ENCODE peak calls at places on chromosomes 16 and 17, in four cellular contexts. N, B, I and M are unnamed samples.

GRCh38 chr16:86911311-86911999 is 333.1 kb downstream of the FOXL1 start:
- DNase-seq in N (no peak), B (no peak), I (no peak), M (no peak)

GRCh38 chr17:2056221-2057129 is 1.6 kb downstream of the HIC1 start:
- DNase-seq in N (no peak), B (no peak), I (peak; percentile 91), M (no peak)

GRCh38 chr16:23754594-23755483 is at the start of gene CHP2:
- DNase-seq in N (no peak), B (no peak), I (no peak), M (no peak)

GRCh38 chr17:76909971-76910760 is 42.0 kb downstream of the MGAT5B start:
- DNase-seq in N (no peak), B (peak; percentile 46), I (no peak), M (no peak)

GRCh38 chr16:68074850-68075249 is 10.3 kb upstream of the NFATC3 start:
- DNase-seq in N (peak; percentile 95), B (no peak), I (peak; percentile 89), M (no peak)

GRCh38 chr17:3030096-3030495 is 33.3 kb downstream of the OR1D5 start:
- DNase-seq in N (no peak), B (no peak), I (no peak), M (no peak)

GRCh38 chr16:2199621-2200139 is 3.3 kb upstream of the CASKIN1 start:
- DNase-seq in N (no peak), B (no peak), I (no peak), M (no peak)

GRCh38 chr17:9247401-9247938 is 226.2 kb downstream of the NTN1 start:
- DNase-seq in N (no peak), B (no peak), I (no peak), M (no peak)

GRCh38 chr17:54937426-54937825 is 31.0 kb downstream of the COX11 start:
- DNase-seq in N (no peak), B (no peak), I (no peak), M (no peak)

GRCh38 chr17:8173056-8173870 is 2.9 kb downstream of the TMEM107 start:
- DNase-seq in N (peak; percentile 98), B (peak; percentile 89), I (no peak), M (peak; percentile 81)
- TF ChIP-seq EP300 in N (no peak), B (peak; percentile 44), I (no peak), M (peak; percentile 100)

DNA sequence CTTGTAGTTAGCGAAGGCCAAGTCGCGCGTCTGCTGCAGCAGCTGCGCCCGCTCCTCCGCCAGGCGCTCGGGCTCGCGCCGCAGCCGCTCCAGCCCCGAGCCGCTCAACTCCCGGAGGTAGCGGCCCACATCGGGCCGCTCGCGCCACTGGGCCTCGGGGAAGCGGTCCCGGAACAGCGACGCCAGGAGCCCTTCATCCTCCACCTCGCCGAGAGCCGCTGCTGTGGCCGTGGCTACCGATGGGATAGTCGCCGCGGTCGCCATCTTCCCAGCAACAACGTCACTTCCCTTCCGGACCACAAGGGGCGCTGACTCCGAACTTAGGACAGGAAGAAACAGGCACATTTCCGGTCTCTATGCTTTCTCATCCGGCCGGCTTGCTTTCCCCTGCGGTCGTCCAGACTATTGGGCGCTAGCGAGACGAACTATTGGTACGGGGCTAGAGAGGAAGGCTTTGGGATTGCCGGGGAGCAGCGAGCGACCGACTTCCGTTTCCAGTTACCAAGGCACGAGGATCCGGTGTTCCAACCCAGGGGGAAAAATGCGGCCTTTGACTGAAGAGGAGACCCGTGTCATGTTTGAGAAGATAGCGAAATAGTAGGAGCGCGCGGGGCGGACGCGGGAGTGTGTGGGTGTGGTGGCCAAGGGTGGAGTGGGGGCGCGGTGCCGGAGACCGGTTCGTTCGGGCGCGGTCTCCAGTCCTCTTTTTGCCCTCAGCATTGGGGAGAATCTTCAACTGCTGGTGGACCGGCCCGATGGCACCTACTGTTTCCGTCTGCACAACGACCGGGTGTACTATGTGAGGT is at the start of the genes COG8 and NIP7:
- DNase-seq in N (peak; percentile 92), B (peak; percentile 94), I (peak; percentile 98), M (peak; percentile 99)
- TF ChIP-seq EP300 in N (peak; percentile 28), B (peak; percentile 17), I (no peak), M (peak; percentile 94)

GRCh38 chr17:47213540-47213939 is 4.4 kb downstream of the MYL4 start:
- DNase-seq in N (no peak), B (no peak), I (no peak), M (no peak)
- TF ChIP-seq EP300 in N (no peak), B (no peak), I (no peak), M (no peak)

GRCh38 chr16:50338371-50339231 is 30.2 kb downstream of the BRD7 start:
- DNase-seq in N (no peak), B (no peak), I (no peak), M (no peak)
- TF ChIP-seq EP300 in N (no peak), B (no peak), I (no peak), M (no peak)

GRCh38 chr17:12007466-12007865 is 10.2 kb upstream of the ZNF18 start:
- DNase-seq in N (no peak), B (no peak), I (no peak), M (no peak)
- TF ChIP-seq EP300 in N (no peak), B (no peak), I (no peak), M (no peak)

GRCh38 chr16:30096105-30096861 is at the start of gene YPEL3:
- DNase-seq in N (peak; percentile 35), B (peak; percentile 88), I (peak; percentile 97), M (peak; percentile 89)
- TF ChIP-seq EP300 in N (no peak), B (no peak), I (no peak), M (peak; percentile 78)

DNA sequence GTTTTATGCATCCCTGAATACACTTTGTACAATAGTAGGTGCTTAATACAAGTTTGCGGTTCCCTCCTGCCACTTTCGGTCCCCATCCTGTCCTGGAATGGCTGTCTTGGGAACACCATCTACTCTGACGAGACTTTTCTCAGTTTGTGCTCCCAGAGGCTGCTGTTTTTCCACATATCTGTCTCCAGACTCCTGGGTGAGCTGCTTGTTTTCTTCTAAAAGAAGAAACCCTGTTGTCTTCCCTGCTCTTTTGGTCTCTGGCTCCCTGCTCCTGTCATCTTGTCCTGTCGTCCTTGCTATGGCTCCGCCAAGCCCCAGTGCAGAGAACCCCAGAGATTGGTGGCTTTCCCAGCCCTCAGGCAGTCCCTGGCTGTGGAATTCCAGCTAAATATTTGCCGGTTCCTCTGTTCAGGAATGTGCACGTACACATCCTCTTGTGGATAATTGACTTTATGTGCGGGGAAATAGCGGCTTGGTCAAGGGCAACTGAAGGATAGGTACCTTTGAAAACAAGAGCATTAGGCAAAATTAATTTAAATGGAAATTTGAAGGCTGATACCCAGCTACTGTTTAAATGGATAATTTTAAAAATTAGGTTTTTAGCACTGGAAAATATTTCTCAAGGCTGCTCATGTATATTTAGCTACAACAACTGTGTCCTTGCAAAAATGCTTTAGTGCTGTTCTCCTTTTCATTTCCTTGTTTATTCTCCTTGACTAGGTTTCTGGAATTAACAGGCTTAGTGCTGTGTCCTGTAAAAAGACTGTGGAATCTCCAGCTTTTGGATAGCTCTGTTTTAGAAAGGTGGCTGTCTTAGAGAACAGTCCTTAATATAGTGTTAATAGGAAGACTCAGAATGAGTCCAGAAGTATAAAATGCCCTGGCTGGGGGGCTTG is 50.2 kb upstream of the SLC12A3 start:
- DNase-seq in N (no peak), B (peak; percentile 67), I (no peak), M (no peak)
- TF ChIP-seq EP300 in N (no peak), B (no peak), I (no peak), M (no peak)

DNA sequence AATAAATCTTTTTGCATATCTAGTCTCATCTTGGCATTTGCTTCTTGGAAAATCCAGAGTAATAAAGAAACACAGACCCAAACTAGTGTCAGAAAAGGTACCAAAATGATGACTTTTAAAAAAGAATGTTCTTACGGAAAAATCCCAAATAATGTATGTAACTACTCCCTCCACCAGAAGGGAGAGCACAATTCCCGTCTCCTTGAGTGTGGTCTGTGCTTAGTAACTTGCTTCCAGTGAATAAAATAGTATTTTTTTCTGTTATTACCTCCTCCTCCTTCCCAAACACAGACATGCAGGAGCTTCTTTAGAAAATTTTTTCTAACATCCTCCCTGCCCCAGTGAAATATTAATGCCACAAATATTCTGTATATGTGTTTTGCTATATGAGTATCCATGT is 358.1 kb downstream of the ZFHX3 start:
- DNase-seq in N (no peak), B (no peak), I (no peak), M (no peak)
- TF ChIP-seq EP300 in N (no peak), B (no peak), I (no peak), M (no peak)